ENCODE peak calls at places on chromosome 4, in eight cellular contexts. G is T follicular helper cell; H is dermis microvascular lymphatic vessel endothelial cell; W is cardiac muscle cell; M is NCI-H345; E is activated effector memory CD4-positive, alpha-beta T cell treated with Interleukin-2 at 50 U/mL for 16 hours; Y is LoVo; F is HFFc6. I is an unnamed sample.

GRCh38 chr4:17027495-17027894 is 129.1 kb upstream of the LDB2 start:
- DNase-seq in G (no peak), H (peak; percentile 93), W (no peak), M (no peak), E (no peak), Y (no peak), F (peak; percentile 98), I (no peak)

GRCh38 chr4:128322986-128323385 is 35.4 kb upstream of the PGRMC2 start:
- DNase-seq in G (no peak), H (peak; percentile 94), W (no peak), M (no peak), E (no peak), Y (no peak), F (peak; percentile 80), I (no peak)

GRCh38 chr4:66577922-66578321 is 907.6 kb upstream of the EPHA5 start:
- DNase-seq in G (no peak), H (no peak), W (no peak), M (no peak), E (no peak), Y (peak; percentile 14), F (no peak), I (no peak)

GRCh38 chr4:141074098-141074878 is 59.0 kb downstream of the RNF150 start:
- DNase-seq in G (no peak), H (no peak), W (no peak), M (no peak), E (no peak), Y (no peak), F (no peak), I (no peak)

GRCh38 chr4:30619679-30620078 is 100.5 kb upstream of the PCDH7 start:
- DNase-seq in G (no peak), H (no peak), W (peak; percentile 2), M (no peak), E (no peak), Y (no peak), F (no peak), I (no peak)

GRCh38 chr4:174255790-174256189 is 27.7 kb downstream of the FBXO8 start:
- DNase-seq in G (no peak), H (no peak), W (no peak), M (no peak), E (no peak), Y (no peak), F (no peak), I (no peak)

GRCh38 chr4:180828455-180829018 is 1414.7 kb upstream of the TENM3 start:
- DNase-seq in G (no peak), H (peak; percentile 5), W (peak; percentile 73), M (no peak), E (no peak), Y (peak; percentile 28), F (peak; percentile 61), I (no peak)

GRCh38 chr4:153207561-153207960 is 3.3 kb downstream of the TRIM2 start:
- DNase-seq in G (no peak), H (peak; percentile 54), W (peak; percentile 62), M (no peak), E (no peak), Y (no peak), F (peak; percentile 37), I (no peak)

GRCh38 chr4:120071192-120071795 is 4.6 kb upstream of the MAD2L1 start:
- DNase-seq in G (peak; percentile 50), H (peak; percentile 70), W (peak; percentile 65), M (peak; percentile 51), E (no peak), Y (peak; percentile 58), F (peak; percentile 57), I (no peak)

GRCh38 chr4:152258391-152258790 is 277.5 kb downstream of the FBXW7 start:
- DNase-seq in G (no peak), H (no peak), W (no peak), M (no peak), E (no peak), Y (no peak), F (no peak), I (no peak)

GRCh38 chr4:189090174-189090814 is 850.4 kb upstream of the FRG1 start:
- DNase-seq in G (no peak), H (no peak), W (peak; percentile 38), M (no peak), E (no peak), Y (peak; percentile 12), F (peak; percentile 30), I (no peak)

GRCh38 chr4:89482248-89482647 is 174.6 kb upstream of the GPRIN3 start:
- DNase-seq in G (no peak), H (peak; percentile 91), W (peak; percentile 45), M (peak; percentile 40), E (no peak), Y (peak; percentile 39), F (peak; percentile 37), I (peak; percentile 13)

GRCh38 chr4:107519057-107519456 is 201.0 kb downstream of the PAPSS1 start:
- DNase-seq in G (no peak), H (peak; percentile 14), W (peak; percentile 22), M (no peak), E (no peak), Y (peak; percentile 6), F (peak; percentile 9), I (no peak)

GRCh38 chr4:122827899-122828601 is 1.4 kb downstream of the FGF2 start:
- DNase-seq in G (peak; percentile 6), H (peak; percentile 68), W (peak; percentile 19), M (peak; percentile 22), E (no peak), Y (peak; percentile 63), F (no peak), I (no peak)

GRCh38 chr4:81471361-81472248 is at the start of gene RASGEF1B:
- DNase-seq in G (peak; percentile 91), H (peak; percentile 77), W (peak; percentile 90), M (peak; percentile 92), E (peak; percentile 89), Y (peak; percentile 85), F (peak; percentile 23), I (peak; percentile 87)

GRCh38 chr4:75696036-75696435 is 22.8 kb upstream of the G3BP2 start:
- DNase-seq in G (no peak), H (no peak), W (no peak), M (no peak), E (no peak), Y (no peak), F (no peak), I (no peak)

GRCh38 chr4:170127758-170128157 is 38.0 kb upstream of the AADAT start:
- DNase-seq in G (no peak), H (no peak), W (no peak), M (no peak), E (no peak), Y (no peak), F (no peak), I (no peak)

GRCh38 chr4:139241784-139242151 is 38.3 kb downstream of the MGARP start:
- DNase-seq in G (no peak), H (no peak), W (no peak), M (no peak), E (no peak), Y (no peak), F (no peak), I (no peak)

GRCh38 chr4:106194801-106195200 is 121.2 kb downstream of the TBCK start:
- DNase-seq in G (no peak), H (no peak), W (no peak), M (no peak), E (no peak), Y (no peak), F (no peak), I (no peak)